ENCODE peak calls at places on chromosome 20, in six cellular contexts. D is heart right ventricle, N is breast epithelium, Q is upper lobe of left lung, K is BJ, M is uterus. F is an unnamed sample. For H3K36me3, the result is how much of the 10 kb centered on the place peaks cover.

GRCh38 chr20:25543068-25543467 is 42.3 kb downstream of the NINL start:
- DNase-seq in M (no peak), N (no peak), D (no peak), K (no peak), Q (no peak), F (no peak)

GRCh38 chr20:32333181-32333987 is 24.7 kb upstream of the ASXL1 start:
- DNase-seq in Q (no peak), M (no peak), D (no peak), K (no peak), N (no peak), F (no peak)

GRCh38 chr20:25437153-25437581 is 29.7 kb downstream of the GINS1 start:
- DNase-seq in M (no peak), D (no peak), K (peak), N (no peak), Q (no peak), F (no peak)

GRCh38 chr20:20823469-20823868 is 111.0 kb upstream of the RALGAPA2 start:
- DNase-seq in K (no peak), D (no peak), N (no peak), M (no peak), Q (no peak), F (no peak)

GRCh38 chr20:38825901-38826625 is 20.6 kb downstream of the PPP1R16B start:
- DNase-seq in M (no peak), D (no peak), Q (no peak), N (no peak), K (no peak), F (no peak)

GRCh38 chr20:23270427-23270911 is 80.1 kb upstream of the NXT1 start:
- DNase-seq in N (no peak), D (no peak), K (no peak), M (no peak), Q (no peak), F (peak)

GRCh38 chr20:63587256-63587655 is 13.2 kb upstream of the HELZ2 start:
- DNase-seq in K (no peak), D (no peak), Q (peak), N (no peak), M (no peak), F (no peak)

GRCh38 chr20:17295991-17296390 is 69.2 kb downstream of the PCSK2 start:
- DNase-seq in D (no peak), M (no peak), N (no peak), Q (no peak), K (no peak), F (no peak)

GRCh38 chr20:49603209-49603627 is 35.3 kb upstream of the PTGIS start:
- DNase-seq in D (no peak), N (no peak), K (peak), Q (no peak), M (peak), F (no peak)

GRCh38 chr20:31497838-31498540 is 16.3 kb upstream of the HM13 start:
- DNase-seq in D (peak), M (peak), N (no peak), Q (no peak), K (no peak), F (no peak)

GRCh38 chr20:12287575-12287974 is 369.9 kb downstream of the BTBD3 start:
- DNase-seq in N (no peak), Q (no peak), M (no peak), D (no peak), K (no peak), F (no peak)

GRCh38 chr20:33119725-33120720 is 40.6 kb downstream of the BPIFB4 start:
- DNase-seq in D (no peak), M (no peak), K (no peak), N (no peak), Q (no peak), F (no peak)

GRCh38 chr20:2890743-2891142 is 17.5 kb downstream of the PTPRA start:
- DNase-seq in N (no peak), D (no peak), Q (no peak), K (no peak), M (no peak), F (no peak)

GRCh38 chr20:63403403-63404105 is 42.4 kb upstream of the CHRNA4 start:
- DNase-seq in D (no peak), K (no peak), N (no peak), Q (peak), M (no peak), F (no peak)

GRCh38 chr20:16761305-16761829 is 13.2 kb downstream of the OTOR start:
- DNase-seq in N (peak), M (peak), Q (no peak), K (peak), D (no peak), F (no peak)

GRCh38 chr20:63116412-63117106 is 99.4 kb downstream of the YTHDF1 start:
- DNase-seq in N (no peak), K (no peak), D (peak), Q (peak), M (no peak), F (no peak)

GRCh38 chr20:44069203-44069931 is 117.6 kb downstream of the JPH2 start:
- DNase-seq in N (peak), Q (no peak), K (no peak), M (no peak), D (no peak), F (peak)

DNA sequence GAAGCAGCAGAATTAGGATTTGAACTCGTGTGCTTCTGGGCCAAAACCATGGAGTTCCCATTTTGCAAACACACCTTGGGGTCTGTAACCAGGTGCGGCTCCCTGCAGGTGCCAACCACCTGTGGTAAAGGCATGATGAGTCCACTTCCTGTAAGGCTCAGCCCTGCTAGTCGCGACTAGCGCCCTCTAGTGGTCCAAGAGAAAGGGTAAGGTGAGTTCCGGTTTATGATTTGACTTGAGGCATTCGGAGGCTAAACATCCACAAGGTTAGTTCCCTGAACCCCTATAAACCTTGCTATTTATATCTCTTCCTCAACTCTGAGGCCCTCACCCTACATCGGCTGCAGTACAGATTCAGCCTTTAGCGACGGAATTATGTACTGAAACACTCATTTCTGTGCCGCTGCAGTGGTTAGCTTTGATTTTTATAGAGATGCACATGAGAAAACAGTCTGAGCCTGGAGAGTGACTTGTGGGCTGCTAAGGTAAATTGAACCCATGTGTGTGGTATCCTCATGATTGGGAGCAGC is 173.4 kb downstream of the PLCB1 start:
- DNase-seq in K (no peak), N (no peak), Q (no peak), D (peak), M (no peak), F (no peak)
- TF ChIP-seq CTCF in K (peak), N (peak), Q (peak), D (peak), M (no peak), F (peak)

GRCh38 chr20:46364670-46365482 is 41.5 kb downstream of the ELMO2 start:
- DNase-seq in D (no peak), M (no peak), Q (no peak), N (no peak), K (no peak), F (no peak)
- H3K36me3 ChIP-seq in D (under half), M (under half), Q (under half), N (under half), K (under half), F (under half)

GRCh38 chr20:37077009-37077408 is 18.8 kb downstream of the RBL1 start:
- DNase-seq in K (no peak), D (no peak), M (no peak), Q (no peak), N (no peak), F (no peak)

GRCh38 chr20:37075932-37076685 is 19.7 kb downstream of the RBL1 start:
- DNase-seq in N (no peak), M (no peak), D (no peak), K (no peak), Q (no peak), F (no peak)

GRCh38 chr20:37081717-37082289 is 14.0 kb downstream of the RBL1 start:
- DNase-seq in N (no peak), M (no peak), D (no peak), K (no peak), Q (no peak), F (peak)
- TF ChIP-seq CTCF in N (no peak), M (no peak), D (peak), K (peak), Q (peak), F (no peak)

GRCh38 chr20:59403261-59403961 is 103.0 kb downstream of the EDN3 start:
- DNase-seq in M (peak), N (peak), Q (peak), D (peak), K (no peak), F (no peak)

GRCh38 chr20:59398552-59399265 is 98.3 kb downstream of the EDN3 start:
- DNase-seq in N (no peak), D (no peak), K (no peak), Q (no peak), M (no peak), F (no peak)

GRCh38 chr20:59399426-59400099 is 99.2 kb downstream of the EDN3 start:
- DNase-seq in Q (no peak), D (no peak), M (no peak), N (no peak), K (no peak), F (no peak)

GRCh38 chr20:59402697-59403096 is 102.3 kb downstream of the EDN3 start:
- DNase-seq in Q (no peak), N (no peak), K (no peak), M (no peak), D (no peak), F (no peak)

DNA sequence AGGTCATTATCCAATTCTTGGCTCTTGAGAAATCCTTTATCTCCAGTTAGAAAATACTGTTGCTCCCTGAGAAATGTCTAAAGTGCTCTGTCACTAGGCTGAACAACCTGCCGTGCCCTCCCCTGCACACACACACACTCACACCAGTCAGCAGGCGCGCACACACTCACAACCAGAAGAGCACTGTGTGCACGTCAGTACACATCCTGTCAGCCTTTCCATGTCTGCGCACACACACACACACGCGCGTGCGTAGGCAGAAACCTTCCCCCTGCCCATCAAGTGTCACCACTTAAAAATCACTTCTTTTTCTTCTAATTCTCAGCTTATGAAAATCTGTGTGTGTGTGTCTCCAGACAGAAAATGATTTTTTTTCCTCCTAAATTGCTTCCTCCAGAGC is 100.3 kb downstream of the EDN3 start:
- DNase-seq in M (no peak), D (no peak), Q (no peak), N (no peak), K (no peak), F (no peak)
- H3K36me3 ChIP-seq in M (under half), D (under half), Q (under half), N (under half), K (under half), F (under half)

GRCh38 chr20:42902519-42902908 is 287.2 kb downstream of the PTPRT start:
- DNase-seq in M (no peak), D (no peak), Q (no peak), K (no peak), N (no peak), F (no peak)

GRCh38 chr20:42907730-42908129 is 282.0 kb downstream of the PTPRT start:
- DNase-seq in Q (no peak), M (no peak), D (no peak), N (no peak), K (no peak), F (no peak)

GRCh38 chr20:42901689-42902518 is 287.8 kb downstream of the PTPRT start:
- DNase-seq in M (no peak), D (peak), K (no peak), Q (no peak), N (no peak), F (no peak)

DNA sequence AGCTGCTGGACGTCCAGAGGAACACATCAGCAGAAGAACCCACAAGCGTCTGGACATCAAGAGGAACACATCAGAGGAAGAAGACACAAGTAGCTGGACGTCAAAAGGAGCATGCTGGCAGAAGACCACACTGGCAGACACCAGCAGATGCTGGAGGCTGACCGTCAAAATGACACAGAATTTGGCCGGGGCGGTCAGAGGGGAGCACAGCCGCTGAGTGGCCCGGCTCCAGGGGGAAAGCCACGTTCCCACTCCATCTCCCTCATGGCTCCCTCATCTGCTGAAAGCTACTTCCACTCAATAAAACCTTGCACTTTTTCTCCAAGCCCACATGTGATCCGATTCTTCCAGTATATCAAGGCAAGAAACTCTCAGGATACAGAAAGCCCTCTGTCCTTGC is 283.6 kb downstream of the PTPRT start:
- DNase-seq in K (no peak), Q (peak), M (no peak), N (no peak), D (no peak), F (no peak)
- TF ChIP-seq CTCF in K (no peak), Q (no peak), M (no peak), N (no peak), D (no peak), F (no peak)

GRCh38 chr20:36929290-36929689 is 22.2 kb downstream of the SAMHD1 start:
- DNase-seq in D (no peak), K (no peak), M (no peak), N (no peak), Q (no peak), F (no peak)

GRCh38 chr20:36926653-36927200 is 24.8 kb downstream of the SAMHD1 start:
- DNase-seq in M (no peak), N (no peak), K (no peak), Q (no peak), D (no peak), F (no peak)

GRCh38 chr20:36932476-36933426 is 18.8 kb downstream of the SAMHD1 start:
- DNase-seq in D (no peak), Q (no peak), K (peak), N (no peak), M (no peak), F (no peak)

GRCh38 chr20:36927704-36928103 is 23.8 kb downstream of the SAMHD1 start:
- DNase-seq in M (no peak), K (no peak), N (no peak), D (no peak), Q (no peak), F (no peak)

DNA sequence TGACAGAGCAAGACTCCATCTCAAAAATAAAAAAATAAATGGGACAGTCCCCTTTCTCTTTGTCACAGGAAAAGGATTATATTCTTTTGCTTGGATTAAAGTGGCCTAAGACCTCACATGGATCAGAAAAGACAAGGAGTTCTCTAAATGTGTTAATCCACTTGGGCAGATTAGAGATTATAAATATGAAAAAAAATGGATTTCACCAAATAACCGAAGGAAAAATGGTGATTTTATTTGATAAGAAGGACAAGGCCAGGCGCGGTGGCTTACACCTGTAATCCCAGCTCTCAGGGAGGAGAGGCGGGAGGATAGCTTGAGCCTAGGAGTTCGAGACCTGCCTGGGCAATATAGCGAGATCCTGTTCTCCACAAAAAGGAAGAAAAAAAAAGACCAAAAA is 21.8 kb downstream of the SAMHD1 start:
- DNase-seq in D (no peak), N (no peak), M (no peak), K (no peak), Q (no peak), F (no peak)
- H3K36me3 ChIP-seq in D (under half), N (under half), M (under half), K (under half), Q (half or more), F (half or more)

DNA sequence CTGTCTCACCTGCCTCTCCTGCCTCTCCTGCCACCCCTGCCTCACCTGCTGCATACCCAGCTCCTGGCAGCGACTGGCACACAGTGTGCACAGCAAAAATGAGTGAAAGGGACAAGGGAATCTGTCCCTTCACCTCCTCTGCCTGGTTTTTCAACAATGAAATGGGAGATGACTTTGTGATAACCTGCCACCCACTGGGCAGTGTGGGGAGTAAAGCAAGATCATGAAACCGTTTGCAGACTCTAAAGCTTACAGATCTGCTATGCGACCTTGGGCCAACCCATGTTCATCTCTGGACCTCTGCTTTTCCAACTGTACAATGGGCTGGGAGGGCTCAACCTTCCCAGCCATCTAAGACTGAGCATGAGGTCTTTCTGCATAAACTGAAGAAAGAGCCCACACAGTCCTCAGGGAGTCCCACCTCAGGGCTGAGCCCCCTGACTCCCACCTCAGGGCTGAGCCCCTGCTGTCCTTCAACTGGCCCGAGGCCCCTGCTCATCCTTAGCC is 81.1 kb downstream of the RIPOR3 start:
- DNase-seq in M (no peak), N (no peak), D (no peak), K (no peak), Q (no peak), F (no peak)
- TF ChIP-seq CTCF in M (no peak), N (no peak), D (no peak), K (peak), Q (no peak), F (no peak)

GRCh38 chr20:58986286-58986967 is 5.4 kb downstream of the NELFCD start:
- DNase-seq in K (no peak), Q (no peak), M (no peak), D (no peak), N (no peak), F (no peak)
- H3K36me3 ChIP-seq in K (under half), Q (half or more), M (under half), D (under half), N (under half), F (half or more)